ENCODE peak calls at places on chromosomes 12 and 14, in nine cellular contexts. P is pancreas, F is tibial nerve, J is PC-9, Q is epithelial cell of esophagus, X is thoracic aorta, N is cardiac fibroblast, M is WTC11, L is mammary epithelial cell. T is an unnamed sample.

GRCh38 chr14:34426313-34427295 is 35.4 kb downstream of the SPTSSA start:
- DNase-seq in P (no peak), F (no peak), J (no peak), Q (no peak), X (no peak), N (no peak), M (no peak), L (no peak), T (no peak)

GRCh38 chr14:69713127-69713800 is 53.7 kb upstream of the SRSF5 start:
- DNase-seq in P (peak; percentile 58), F (no peak), J (no peak), Q (peak; percentile 89), X (no peak), N (no peak), M (peak; percentile 75), L (peak; percentile 88), T (no peak)

GRCh38 chr14:54105898-54106297 is 149.3 kb upstream of the BMP4 start:
- DNase-seq in P (no peak), F (no peak), J (peak; percentile 85), Q (peak; percentile 97), X (no peak), N (no peak), M (no peak), L (peak; percentile 95), T (no peak)

GRCh38 chr14:74955229-74955999 is at the start of gene PGF:
- DNase-seq in P (peak; percentile 88), F (peak; percentile 54), J (peak; percentile 49), Q (peak; percentile 65), X (no peak), N (peak; percentile 50), M (peak; percentile 80), L (peak; percentile 44), T (peak; percentile 84)

GRCh38 chr12:12507121-12507520 is 55.5 kb downstream of the DUSP16 start:
- DNase-seq in P (no peak), F (no peak), J (no peak), Q (no peak), X (no peak), N (peak; percentile 6), M (no peak), L (no peak), T (no peak)

GRCh38 chr12:105368047-105368646 is 37.7 kb downstream of the C12orf75 start:
- DNase-seq in P (no peak), F (no peak), J (no peak), Q (no peak), X (no peak), N (no peak), M (no peak), L (no peak), T (no peak)

GRCh38 chr12:74412607-74413230 is 124.9 kb upstream of the ATXN7L3B start:
- DNase-seq in P (no peak), F (no peak), J (no peak), Q (peak; percentile 24), X (no peak), N (peak; percentile 19), M (no peak), L (no peak), T (no peak)

GRCh38 chr12:64696065-64696741 is 63.0 kb downstream of the GNS start:
- DNase-seq in P (no peak), F (no peak), J (peak; percentile 37), Q (peak; percentile 43), X (no peak), N (peak; percentile 60), M (no peak), L (no peak), T (no peak)

GRCh38 chr12:72444566-72444965 is 172.4 kb downstream of the TRHDE start:
- DNase-seq in P (no peak), F (no peak), J (no peak), Q (no peak), X (no peak), N (no peak), M (no peak), L (no peak), T (no peak)

GRCh38 chr14:87133073-87133815 is 859.7 kb downstream of the GALC start:
- DNase-seq in P (no peak), F (no peak), J (no peak), Q (peak; percentile 99), X (no peak), N (no peak), M (no peak), L (peak; percentile 100), T (no peak)

GRCh38 chr14:92917041-92917940 is 5.7 kb upstream of the CHGA start:
- DNase-seq in P (no peak), F (no peak), J (no peak), Q (no peak), X (no peak), N (no peak), M (no peak), L (no peak), T (no peak)

GRCh38 chr12:117714203-117714602 is 254.6 kb downstream of the KSR2 start:
- DNase-seq in P (no peak), F (no peak), J (no peak), Q (no peak), X (no peak), N (no peak), M (no peak), L (no peak), T (no peak)

DNA sequence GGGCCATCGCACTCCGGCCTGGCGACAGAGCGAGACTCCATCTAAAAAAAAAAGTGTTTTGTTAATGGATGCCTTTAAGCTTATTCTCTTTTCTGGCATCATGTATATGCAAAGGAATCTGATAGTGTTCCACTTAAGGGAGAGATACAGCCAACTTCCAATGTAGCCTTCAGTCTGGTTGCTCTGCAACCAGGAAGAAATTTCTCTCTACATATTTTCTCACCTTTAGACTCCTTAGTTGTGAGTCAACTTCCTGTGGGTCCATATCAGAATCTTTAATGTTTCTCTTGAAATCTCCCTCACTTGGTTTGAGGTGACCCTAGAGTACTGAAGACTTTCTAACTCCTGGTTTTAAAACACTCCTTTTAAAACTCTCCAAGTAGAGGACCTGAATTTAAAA is 340.4 kb downstream of the SLC6A15 start:
- DNase-seq in P (no peak), F (no peak), J (no peak), Q (peak; percentile 6), X (no peak), N (no peak), M (no peak), L (peak; percentile 1), T (no peak)
- TF ChIP-seq CTCF in P (no peak), F (no peak), J (no peak), Q (no peak), X (no peak), N (no peak), M (no peak), L (no peak), T (no peak)

DNA sequence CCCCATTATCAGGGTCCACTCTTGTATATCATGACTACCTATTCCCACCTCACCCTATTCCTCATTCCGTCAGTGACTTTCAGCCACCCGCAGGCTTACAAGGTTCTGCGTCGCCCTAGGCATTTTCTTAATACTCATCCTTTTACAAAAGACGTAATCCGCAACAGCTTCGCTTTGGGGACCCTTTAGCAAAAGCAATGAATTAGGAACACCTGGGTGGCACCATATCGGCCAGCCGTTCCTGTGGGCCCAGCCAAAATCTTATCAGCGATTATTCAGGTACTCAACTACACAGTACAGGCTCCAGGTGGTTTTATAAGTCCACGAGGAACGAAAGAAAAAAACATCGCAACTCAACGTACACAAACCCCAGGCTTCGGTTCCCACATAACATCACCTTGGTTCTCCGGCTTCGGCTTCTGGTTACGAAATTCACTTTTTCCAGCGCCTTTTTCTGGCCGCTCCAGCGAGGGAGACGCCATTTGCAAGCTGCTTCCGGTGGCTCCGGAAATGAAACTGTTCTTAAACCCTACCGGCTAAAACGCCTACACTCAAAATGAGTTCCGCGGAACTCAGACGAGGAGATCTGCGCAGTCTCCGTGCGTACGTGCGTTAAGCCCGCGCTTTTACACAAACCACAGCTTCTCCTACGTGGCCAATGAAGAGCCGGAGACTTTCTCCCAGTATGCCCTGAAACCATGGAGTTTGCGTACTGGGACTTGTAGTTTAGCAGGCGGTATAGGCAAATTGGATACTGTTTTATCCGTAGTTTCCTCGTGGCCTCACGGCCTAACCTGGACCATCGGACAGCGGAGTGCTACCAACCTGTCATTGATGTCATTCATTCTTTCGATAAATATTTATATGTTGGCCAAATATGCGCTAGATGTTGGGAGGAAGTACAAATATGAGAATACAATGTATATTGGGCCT is at the start of gene KRR1:
- DNase-seq in P (peak; percentile 80), F (peak; percentile 74), J (peak; percentile 92), Q (peak; percentile 99), X (peak; percentile 76), N (peak; percentile 99), M (peak; percentile 88), L (peak; percentile 98), T (peak; percentile 81)
- TF ChIP-seq CTCF in P (no peak), F (no peak), J (no peak), Q (no peak), X (no peak), N (peak; percentile 3), M (no peak), L (no peak), T (no peak)

GRCh38 chr12:47361389-47362031 is 281.8 kb upstream of the AMIGO2 start:
- DNase-seq in P (no peak), F (no peak), J (no peak), Q (peak; percentile 63), X (no peak), N (no peak), M (no peak), L (peak; percentile 84), T (no peak)
- TF ChIP-seq CTCF in P (no peak), F (no peak), J (no peak), Q (peak; percentile 10), X (no peak), N (no peak), M (no peak), L (no peak), T (no peak)

DNA sequence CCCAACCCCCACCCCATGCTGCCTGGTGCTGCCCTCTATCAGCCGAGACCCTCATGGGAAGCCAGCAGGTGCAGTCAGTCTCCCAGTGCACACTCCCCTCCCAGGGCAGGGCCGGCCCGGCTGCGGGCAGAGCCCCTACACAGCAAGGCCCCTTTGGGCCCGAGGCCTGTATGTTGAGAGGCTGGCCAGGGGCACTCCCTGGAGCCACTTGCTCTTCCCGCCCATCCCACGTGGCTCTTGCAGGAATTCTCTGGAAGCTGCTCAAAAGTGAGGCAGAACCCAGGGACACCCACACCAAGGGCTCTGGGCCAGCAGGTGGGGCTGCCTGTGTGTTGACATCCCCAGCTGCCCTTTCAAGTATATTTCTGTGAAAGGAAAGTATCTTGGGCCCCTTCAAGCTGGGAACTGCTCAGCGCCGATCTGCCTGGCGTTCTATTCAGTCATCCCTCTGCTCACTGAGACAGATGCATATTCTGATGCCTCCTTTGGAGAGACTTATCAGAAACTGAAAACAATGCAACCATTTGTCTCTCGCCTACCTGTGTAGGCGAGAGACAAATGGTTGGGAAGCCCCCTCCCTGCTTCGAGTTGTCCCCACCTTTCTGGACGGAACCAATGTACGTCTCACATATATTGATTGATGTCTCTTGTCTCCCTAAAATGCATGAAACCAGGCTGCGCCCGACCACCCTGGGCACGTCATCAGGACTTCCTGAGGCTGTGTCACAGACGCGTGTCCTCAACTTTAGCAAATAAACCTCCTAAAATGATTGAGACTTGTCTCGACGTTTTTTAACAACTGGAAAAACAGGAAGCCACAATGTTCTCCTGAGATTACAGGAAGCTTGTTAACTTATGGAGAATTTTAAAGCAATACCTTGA is 6.0 kb downstream of the GPR132 start:
- DNase-seq in P (peak; percentile 55), F (no peak), J (no peak), Q (peak; percentile 22), X (no peak), N (peak; percentile 35), M (peak; percentile 46), L (no peak), T (no peak)
- TF ChIP-seq CTCF in P (no peak), F (no peak), J (no peak), Q (no peak), X (no peak), N (no peak), M (no peak), L (no peak), T (no peak)

GRCh38 chr14:59199614-59200013 is 11.1 kb downstream of the DAAM1 start:
- DNase-seq in P (no peak), F (no peak), J (no peak), Q (no peak), X (no peak), N (peak; percentile 33), M (no peak), L (no peak), T (no peak)
- TF ChIP-seq CTCF in P (no peak), F (no peak), J (no peak), Q (no peak), X (no peak), N (no peak), M (no peak), L (no peak), T (no peak)